ENCODE peak calls at places on chromosomes 5 and 9, in five cellular contexts. D is ovary, M is stomach, C is body of pancreas, E is PC-9. Y is an unnamed sample.

GRCh38 chr9:127744407-127745110 is 9.5 kb upstream of the TOR2A start:
- DNase-seq in D (no peak), M (no peak), C (no peak), E (no peak), Y (no peak)

GRCh38 chr9:22079873-22080341 is 70.8 kb upstream of the CDKN2B start:
- DNase-seq in D (no peak), M (no peak), C (peak; percentile 38), E (no peak), Y (peak; percentile 25)

GRCh38 chr5:43680286-43680685 is 77.3 kb downstream of the NNT start:
- DNase-seq in D (no peak), M (no peak), C (no peak), E (no peak), Y (no peak)

GRCh38 chr9:89603629-89604462 is 966 bp upstream of the GADD45G start:
- DNase-seq in D (peak; percentile 86), M (peak; percentile 81), C (peak; percentile 86), E (peak; percentile 35), Y (no peak)

GRCh38 chr5:134582281-134582680 is 50.3 kb downstream of the SAR1B start:
- DNase-seq in D (no peak), M (no peak), C (no peak), E (no peak), Y (no peak)

GRCh38 chr9:124698265-124698664 is 72.8 kb downstream of the NR6A1 start:
- DNase-seq in D (no peak), M (no peak), C (no peak), E (no peak), Y (no peak)

GRCh38 chr5:140591747-140592372 is 27.2 kb downstream of the SLC35A4 start:
- DNase-seq in D (no peak), M (no peak), C (no peak), E (no peak), Y (no peak)

GRCh38 chr9:20599195-20599594 is 23.1 kb downstream of the MLLT3 start:
- DNase-seq in D (no peak), M (no peak), C (no peak), E (no peak), Y (no peak)

GRCh38 chr9:137876269-137876668 is 1.3 kb upstream of the CACNA1B start:
- DNase-seq in D (no peak), M (no peak), C (no peak), E (no peak), Y (no peak)

GRCh38 chr9:69433426-69433825 is 108.4 kb downstream of the ENTREP1 start:
- DNase-seq in D (no peak), M (no peak), C (no peak), E (no peak), Y (no peak)

GRCh38 chr9:127166111-127166510 is 43.7 kb upstream of the ANGPTL2 start:
- DNase-seq in D (no peak), M (no peak), C (no peak), E (no peak), Y (no peak)

GRCh38 chr5:100595152-100595811 is 60.1 kb downstream of the FAM174A start:
- DNase-seq in D (no peak), M (peak; percentile 32), C (peak; percentile 91), E (peak; percentile 47), Y (no peak)

GRCh38 chr9:33329117-33329563 is 38.8 kb downstream of the NFX1 start:
- DNase-seq in D (no peak), M (peak; percentile 82), C (peak; percentile 81), E (peak; percentile 79), Y (no peak)

GRCh38 chr5:109907751-109908150 is 218.0 kb downstream of the MAN2A1 start:
- DNase-seq in D (no peak), M (no peak), C (no peak), E (no peak), Y (no peak)

GRCh38 chr9:78544260-78544659 is 247.3 kb downstream of the PSAT1 start:
- DNase-seq in D (no peak), M (no peak), C (no peak), E (no peak), Y (no peak)

GRCh38 chr5:115461506-115462290 is 82.9 kb downstream of the FEM1C start:
- DNase-seq in D (no peak), M (no peak), C (no peak), E (peak; percentile 20), Y (no peak)

GRCh38 chr9:119003882-119004617 is 365.2 kb downstream of the BRINP1 start:
- DNase-seq in D (no peak), M (no peak), C (no peak), E (no peak), Y (no peak)

GRCh38 chr9:86410281-86410680 is 56.1 kb upstream of the TUT7 start:
- DNase-seq in D (no peak), M (no peak), C (no peak), E (no peak), Y (no peak)

GRCh38 chr5:132392978-132393825 is 23.7 kb downstream of the SLC22A5 start:
- DNase-seq in D (no peak), M (no peak), C (no peak), E (no peak), Y (no peak)

GRCh38 chr5:132394681-132395259 is 25.3 kb downstream of the SLC22A5 start:
- DNase-seq in D (no peak), M (no peak), C (no peak), E (no peak), Y (no peak)

GRCh38 chr5:132396589-132397001 is 27.1 kb downstream of the SLC22A5 start:
- DNase-seq in D (no peak), M (no peak), C (no peak), E (no peak), Y (no peak)

GRCh38 chr5:132392411-132392810 is 22.9 kb downstream of the SLC22A5 start:
- DNase-seq in D (no peak), M (no peak), C (no peak), E (no peak), Y (no peak)

DNA sequence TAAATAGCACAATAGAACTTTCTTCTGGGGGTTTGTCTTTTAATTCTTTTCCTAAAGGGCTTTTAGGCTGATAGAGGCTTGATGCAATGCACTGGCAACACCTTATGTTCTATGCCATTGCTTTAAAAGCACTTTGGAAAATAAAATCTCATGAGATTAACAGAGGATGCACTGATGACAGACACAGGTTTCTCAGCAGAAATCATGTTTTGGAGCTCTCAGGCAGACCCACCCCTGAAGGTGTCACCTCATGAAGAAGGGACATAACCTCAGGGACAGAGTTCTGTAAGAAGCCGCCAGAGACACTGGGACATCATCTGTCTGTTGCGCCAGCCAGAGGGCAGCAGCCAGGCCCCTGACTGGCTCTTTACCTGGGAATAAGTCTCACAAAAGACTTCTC is 27.7 kb downstream of the SLC22A5 start:
- DNase-seq in D (no peak), M (no peak), C (no peak), E (no peak), Y (no peak)
- TF ChIP-seq CTCF in D (no peak), M (no peak), C (no peak), E (no peak), Y (no peak)

GRCh38 chr5:175873090-175873454 is 1.7 kb downstream of the CPLX2 start:
- DNase-seq in D (no peak), M (no peak), C (no peak), E (no peak), Y (no peak)

GRCh38 chr5:175876107-175876506 is 4.7 kb downstream of the CPLX2 start:
- DNase-seq in D (no peak), M (no peak), C (no peak), E (no peak), Y (no peak)

GRCh38 chr5:175872287-175873089 is 1.1 kb downstream of the CPLX2 start:
- DNase-seq in D (no peak), M (no peak), C (peak; percentile 14), E (no peak), Y (no peak)

GRCh38 chr5:175878021-175878420 is 6.6 kb downstream of the CPLX2 start:
- DNase-seq in D (no peak), M (no peak), C (no peak), E (no peak), Y (no peak)

DNA sequence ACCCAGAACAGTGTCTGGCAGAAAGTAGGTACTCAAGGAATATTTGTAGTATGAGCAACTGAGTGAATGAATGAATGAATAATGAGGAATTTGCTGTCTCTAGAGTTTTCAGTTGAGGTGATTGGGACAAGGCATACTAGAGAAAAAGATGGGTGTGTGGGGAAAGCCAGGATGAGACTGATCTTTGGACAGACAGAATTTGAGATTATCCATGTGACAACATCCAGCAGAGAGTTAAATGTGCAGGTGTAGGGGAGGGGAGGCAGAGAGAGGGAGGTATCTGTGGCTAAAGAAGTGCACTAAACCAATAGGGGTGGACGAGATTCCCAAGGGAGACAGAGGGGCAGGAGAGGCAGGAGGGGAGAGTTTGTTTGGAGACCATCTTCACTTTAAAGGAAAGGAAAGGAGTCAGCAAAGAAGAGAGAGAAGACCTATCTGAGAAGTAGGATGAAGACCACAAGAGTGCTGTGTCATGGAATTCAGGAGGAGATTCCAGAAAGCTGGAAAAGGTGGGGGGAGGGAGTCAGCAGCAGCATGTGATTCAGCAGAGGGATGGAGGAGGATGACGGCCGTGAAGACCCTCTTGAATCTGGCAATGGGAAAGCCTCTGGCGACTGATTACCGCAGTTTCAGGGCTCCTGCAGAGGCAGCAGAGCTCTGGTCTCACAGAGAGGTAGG is 3.2 kb downstream of the CPLX2 start:
- DNase-seq in D (no peak), M (no peak), C (no peak), E (no peak), Y (no peak)
- H3K4me1 ChIP-seq in D (peaks cover 6% of the 10 kb centered on the region), M (peaks cover 29% of the 10 kb centered on the region), C (peaks cover 12% of the 10 kb centered on the region), E (peaks cover 1% of the 10 kb centered on the region), Y (peaks cover 11% of the 10 kb centered on the region)

DNA sequence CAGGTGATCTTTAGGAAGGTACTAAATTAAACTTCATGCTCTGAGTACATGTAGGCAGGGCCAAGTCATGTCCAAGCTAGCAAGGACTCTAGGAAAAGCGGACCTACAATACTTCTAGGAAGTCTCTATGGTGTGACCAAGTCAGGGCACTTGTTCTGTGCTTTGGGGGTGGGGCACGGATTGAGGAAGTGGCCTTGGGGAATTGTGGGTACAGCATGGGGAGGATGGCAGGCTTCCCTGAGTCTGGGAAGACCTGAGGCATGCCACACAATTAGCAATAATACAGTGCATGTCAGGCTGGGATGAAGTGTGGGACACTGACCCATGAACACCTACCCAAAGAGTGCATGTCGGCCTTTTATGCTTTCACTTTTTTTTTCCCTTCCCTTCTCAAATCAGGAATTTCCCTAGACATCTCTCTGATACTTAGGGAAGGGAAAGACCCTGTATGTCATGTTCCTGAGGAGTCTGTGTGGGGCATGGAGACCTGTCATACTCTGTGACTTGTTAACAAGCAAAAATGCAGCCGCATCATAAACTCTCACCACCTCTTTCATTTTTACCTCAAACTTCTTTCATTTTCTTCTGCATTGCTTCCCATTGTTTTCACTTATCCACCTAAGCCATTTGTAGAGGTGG is 146.4 kb downstream of the PALM2AKAP2 start:
- DNase-seq in D (no peak), M (no peak), C (no peak), E (no peak), Y (no peak)
- H3K4me3 ChIP-seq in D (no peak overlapping the region), M (no peak overlapping the region), C (no peak overlapping the region), E (no peak overlapping the region), Y (no peak overlapping the region)

GRCh38 chr5:39424751-39425524 is at the start of gene DAB2:
- DNase-seq in D (peak; percentile 78), M (peak; percentile 73), C (peak; percentile 84), E (peak; percentile 92), Y (peak; percentile 33)
- TF ChIP-seq CTCF in D (peak; percentile 30), M (no peak), C (peak; percentile 42), E (peak; percentile 64), Y (peak; percentile 34)

DNA sequence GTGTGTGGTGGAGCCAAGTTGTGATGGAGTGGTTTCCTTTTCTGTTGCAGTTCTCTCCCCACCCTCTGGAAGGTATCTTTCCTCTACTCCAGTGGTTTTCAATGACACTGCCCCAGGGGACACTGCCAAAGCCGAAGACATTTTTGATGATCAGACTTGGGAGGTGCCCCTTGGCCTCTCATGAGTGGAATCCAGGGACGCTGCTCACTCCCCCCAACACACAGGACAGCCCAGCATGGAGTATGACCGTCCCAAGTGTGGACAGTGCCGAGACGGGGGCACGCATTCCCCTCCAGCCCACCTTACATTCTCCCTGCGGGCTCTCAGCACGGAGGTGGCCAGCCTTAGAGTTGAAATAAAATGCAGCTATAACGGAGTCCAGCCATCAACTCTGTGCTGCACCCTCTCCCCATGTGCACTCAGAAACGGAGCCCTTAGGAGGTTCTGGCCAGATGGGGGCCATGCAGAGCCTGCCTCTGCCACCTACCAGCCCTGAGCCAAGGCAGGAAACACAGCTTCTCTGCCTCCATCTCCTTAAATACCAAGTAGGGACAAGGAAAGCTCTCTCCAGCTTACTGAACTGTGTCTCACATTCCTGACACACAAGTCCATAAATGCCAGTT is 150.8 kb downstream of the ROR2 start:
- DNase-seq in D (no peak), M (no peak), C (no peak), E (no peak), Y (no peak)
- H3K4me1 ChIP-seq in D (peaks cover 30% of the 10 kb centered on the region), M (peaks cover 66% of the 10 kb centered on the region), C (no peaks in the 10 kb centered on the region), E (peaks cover 22% of the 10 kb centered on the region), Y (peaks cover 6% of the 10 kb centered on the region)